ENCODE peak calls at places on chromosomes 3 and 15, in six cellular contexts. V is HCT116, Y is H1, H is K562, R is HepG2, P is GM12878. E is an unnamed sample. For H3K4me1 and H3K9me3, the result is how much of the 10 kb centered on the place peaks cover.

GRCh38 chr3:45665101-45665572 is 24.1 kb upstream of the SACM1L start:
- DNase-seq in P (peak), V (peak), Y (no peak), H (peak), R (peak), E (peak)

GRCh38 chr15:90883971-90884718 is at the start of gene FES:
- DNase-seq in V (no peak), H (no peak), R (no peak), P (no peak), Y (no peak), E (no peak)

GRCh38 chr3:116005404-116005803 is 382.1 kb downstream of the GAP43 start:
- DNase-seq in H (no peak), V (no peak), P (no peak), Y (no peak), R (no peak), E (no peak)

GRCh38 chr3:39192490-39193092 is at the start of gene XIRP1:
- DNase-seq in P (no peak), V (no peak), H (no peak), Y (no peak), R (no peak), E (no peak)

GRCh38 chr3:166445865-166446264 is 608.6 kb upstream of the BCHE start:
- DNase-seq in P (no peak), Y (no peak), V (no peak), R (no peak), H (no peak), E (no peak)

GRCh38 chr3:86988235-86988634 is 2.7 kb downstream of the VGLL3 start:
- DNase-seq in V (no peak), H (no peak), R (no peak), P (no peak), Y (no peak), E (no peak)

GRCh38 chr15:64095795-64096485 is at the start of gene SNX1:
- DNase-seq in Y (peak), P (peak), R (peak), H (peak), V (peak), E (peak)

GRCh38 chr3:13309004-13309403 is 111.1 kb downstream of the NUP210 start:
- DNase-seq in P (no peak), Y (no peak), V (no peak), H (no peak), R (no peak), E (no peak)

GRCh38 chr3:96813134-96813819 is 1.1 kb upstream of the EPHA6 start:
- DNase-seq in Y (peak), V (no peak), P (peak), R (peak), H (no peak), E (peak)

GRCh38 chr3:76570436-76571057 is 469.4 kb upstream of the ROBO2 start:
- DNase-seq in P (no peak), H (peak), R (no peak), Y (no peak), V (no peak), E (no peak)

GRCh38 chr3:65507446-65507845 is 531.3 kb downstream of the MAGI1 start:
- DNase-seq in P (no peak), H (no peak), R (no peak), V (no peak), Y (no peak), E (no peak)

GRCh38 chr3:146594843-146595482 is 10.2 kb downstream of the PLSCR5 start:
- DNase-seq in V (peak), Y (no peak), P (no peak), H (no peak), R (peak), E (no peak)

GRCh38 chr15:33934396-33934795 is 33.9 kb upstream of the CHRM5 start:
- DNase-seq in R (no peak), P (no peak), V (no peak), Y (no peak), H (no peak), E (no peak)

GRCh38 chr3:32850226-32850625 is 32.4 kb downstream of the TRIM71 start:
- DNase-seq in V (no peak), R (peak), H (no peak), Y (no peak), P (no peak), E (no peak)

GRCh38 chr3:30642715-30643361 is 36.4 kb downstream of the TGFBR2 start:
- DNase-seq in Y (no peak), R (no peak), H (no peak), V (no peak), P (no peak), E (no peak)

DNA sequence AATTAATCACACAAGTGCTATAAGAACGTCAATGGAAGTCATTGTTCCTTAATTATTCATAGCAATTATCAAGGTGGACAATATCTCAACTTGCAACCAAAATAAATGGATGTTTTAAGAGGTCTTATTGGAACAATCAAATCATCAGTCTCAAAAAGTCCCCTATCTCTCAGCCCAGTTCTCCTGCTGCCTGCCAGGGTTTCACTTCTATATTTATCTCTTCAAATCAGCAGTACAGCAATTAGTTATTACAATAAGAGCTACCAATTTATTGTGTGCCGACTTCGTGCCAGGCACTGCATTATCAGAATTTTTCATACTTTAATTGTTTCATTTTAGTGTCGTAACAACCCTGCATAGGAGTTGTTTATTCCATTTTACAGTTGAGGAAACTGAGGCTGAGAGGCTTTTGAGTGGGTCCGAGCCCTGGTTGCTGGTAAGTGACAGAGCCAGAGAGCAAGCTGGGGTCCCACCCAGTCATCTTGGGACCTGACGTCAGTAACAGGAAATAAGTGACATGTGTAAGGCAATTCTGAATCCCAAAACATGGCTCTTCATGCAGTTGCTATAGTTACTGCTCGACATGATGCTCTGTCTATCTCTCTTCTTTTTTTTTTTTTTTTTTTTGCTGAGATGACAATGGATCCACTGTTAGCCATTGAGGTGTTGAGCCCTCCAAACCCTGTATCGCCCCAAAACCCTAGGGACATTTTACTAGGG is 8.8 kb upstream of the KCTD6 start:
- DNase-seq in H (no peak), R (no peak), Y (no peak), P (no peak), V (no peak), E (no peak)
- TF ChIP-seq ZNF274 in H (no peak), R (no peak), Y (no peak), P (no peak), V (no peak), E (no peak)

GRCh38 chr15:68589783-68590710 is 11.3 kb downstream of the CORO2B start:
- DNase-seq in P (no peak), R (no peak), V (no peak), H (no peak), Y (no peak), E (no peak)

GRCh38 chr15:68589012-68589411 is 10.2 kb downstream of the CORO2B start:
- DNase-seq in R (no peak), P (no peak), V (no peak), H (no peak), Y (no peak), E (no peak)

GRCh38 chr15:68585574-68586273 is 6.9 kb downstream of the CORO2B start:
- DNase-seq in V (no peak), H (no peak), Y (no peak), P (no peak), R (peak), E (no peak)

GRCh38 chr15:68586274-68586961 is 7.6 kb downstream of the CORO2B start:
- DNase-seq in V (peak), H (no peak), Y (no peak), P (no peak), R (peak), E (no peak)

DNA sequence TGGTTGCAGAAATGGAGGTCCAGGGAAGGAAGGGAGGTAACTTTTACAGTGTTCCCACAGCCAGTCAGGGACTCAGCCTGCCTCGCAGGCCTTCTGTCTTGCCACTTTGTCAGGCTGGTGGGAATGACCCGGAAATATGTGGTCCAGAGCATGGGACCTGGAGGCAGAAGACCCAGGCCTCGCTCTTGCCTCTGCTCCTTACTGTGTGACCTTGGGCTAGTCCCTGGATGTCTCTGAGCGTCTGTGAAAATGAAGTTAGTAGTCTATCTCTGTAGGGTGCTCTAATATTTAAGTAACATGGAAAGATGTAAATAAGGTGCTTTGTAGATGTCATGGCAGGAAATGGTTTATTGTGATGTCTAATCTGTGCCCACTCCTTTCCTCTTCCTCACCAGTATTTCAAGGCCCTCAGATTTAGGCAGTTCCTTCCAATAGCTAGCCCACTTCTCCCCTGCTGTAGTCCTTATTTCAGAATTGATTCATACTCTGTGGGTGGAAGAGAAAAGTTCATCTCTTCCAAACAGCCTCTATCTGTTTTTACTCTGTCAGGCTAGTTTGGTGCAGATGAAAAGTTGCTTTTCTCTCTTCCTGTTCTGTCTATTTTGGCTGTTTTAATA is 9.1 kb downstream of the CORO2B start:
- DNase-seq in P (no peak), H (no peak), V (no peak), R (no peak), Y (no peak), E (no peak)
- H3K4me1 ChIP-seq in P (under half), H (under half), V (half or more), R (half or more), Y (under half), E (under half)

DNA sequence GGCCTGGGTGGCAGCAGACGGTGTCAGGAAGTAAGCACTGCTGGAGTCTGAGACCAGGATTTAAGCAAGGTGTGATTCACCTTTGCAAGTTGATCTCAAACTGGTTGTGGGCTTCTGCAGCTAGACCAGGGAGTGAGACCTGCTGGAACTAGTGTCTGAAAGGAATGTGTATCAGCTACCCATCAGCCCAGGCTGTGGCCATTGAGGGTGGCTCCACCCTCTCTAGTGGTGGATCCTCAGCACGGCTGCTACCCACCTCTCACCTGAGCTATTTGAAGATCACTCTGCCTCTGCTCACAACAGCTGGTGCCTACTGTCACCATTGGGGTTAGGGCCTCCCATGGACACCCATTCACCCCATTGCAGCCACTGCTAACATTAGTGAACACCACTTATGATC is 140.3 kb upstream of the DCBLD2 start:
- DNase-seq in P (no peak), H (no peak), Y (no peak), V (no peak), R (no peak), E (no peak)
- H3K9me3 ChIP-seq in P (under half), H (under half), Y (under half), V (under half), R (under half), E (under half)

GRCh38 chr3:24299801-24300626 is 194.6 kb downstream of the THRB start:
- DNase-seq in Y (no peak), V (no peak), H (no peak), R (no peak), P (no peak), E (no peak)
- TF ChIP-seq ZNF274 in Y (no peak), V (no peak), H (no peak), R (no peak), P (no peak), E (no peak)

GRCh38 chr3:129690963-129691362 is 84.5 kb upstream of the PLXND1 start:
- DNase-seq in H (no peak), R (no peak), Y (no peak), P (no peak), V (no peak), E (no peak)
- H3K4me1 ChIP-seq in H (under half), R (under half), Y (under half), P (under half), V (under half), E (under half)

DNA sequence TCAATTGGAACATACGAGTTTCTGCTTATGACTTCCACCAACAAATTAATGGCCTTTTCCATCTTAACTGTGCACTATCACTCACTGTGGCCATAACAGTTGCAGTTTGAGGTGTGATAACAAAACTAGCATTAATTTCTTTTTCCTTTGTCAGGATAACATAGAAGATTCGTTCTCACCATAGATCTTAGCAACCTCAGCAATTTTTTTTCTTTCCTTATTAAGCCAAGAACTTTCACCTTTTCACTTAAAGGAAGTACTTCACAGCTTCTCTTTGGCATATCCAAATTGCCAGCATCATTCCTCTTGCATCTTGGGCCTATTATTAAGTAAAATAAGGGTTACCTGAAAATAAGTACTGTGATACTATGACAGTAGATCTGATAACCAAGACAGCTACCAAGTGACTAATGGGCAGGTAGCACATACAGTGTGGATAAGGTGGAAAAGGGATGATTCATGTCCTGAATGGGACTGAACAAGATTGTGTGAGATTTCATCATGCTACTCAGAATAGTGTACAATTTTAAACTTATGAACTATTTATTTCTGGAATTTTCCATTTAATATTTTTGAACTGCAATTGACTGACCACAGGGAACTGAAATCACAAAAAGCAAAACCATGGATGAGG is 46.6 kb downstream of the CEP70 start:
- DNase-seq in R (no peak), H (no peak), V (no peak), P (no peak), Y (no peak), E (no peak)
- H3K9me3 ChIP-seq in R (under half), H (under half), V (under half), P (under half), Y (under half), E (half or more)